ENCODE peak calls at places on chromosomes 2 and 18, in eight cellular contexts. K is astrocyte of the spinal cord, L is GM06990, V is breast epithelium, Z is tibial nerve, X is IMR-90, I is stomach, O is AG09309. D is an unnamed sample.
A peak's percentile ranks its signal among the peaks of the same experiment; 100 is the strongest.

GRCh38 chr2:225009768-225010167 is 32.5 kb downstream of the DOCK10 start:
- DNase-seq in K (no peak), L (no peak), V (no peak), Z (no peak), X (peak; percentile 42), I (no peak), O (no peak), D (no peak)

GRCh38 chr18:35139517-35139916 is 98.3 kb downstream of the MAPRE2 start:
- DNase-seq in K (no peak), L (no peak), V (no peak), Z (no peak), X (no peak), I (no peak), O (no peak), D (no peak)

GRCh38 chr2:73268831-73269685 is 15.2 kb downstream of the FBXO41 start:
- DNase-seq in K (no peak), L (peak; percentile 77), V (no peak), Z (no peak), X (peak; percentile 11), I (peak; percentile 69), O (no peak), D (peak; percentile 84)

GRCh38 chr2:11569636-11570035 is 35.8 kb downstream of the GREB1 start:
- DNase-seq in K (no peak), L (no peak), V (no peak), Z (no peak), X (no peak), I (no peak), O (no peak), D (no peak)

GRCh38 chr2:234570476-234570875 is 73.6 kb upstream of the ARL4C start:
- DNase-seq in K (no peak), L (no peak), V (no peak), Z (no peak), X (no peak), I (no peak), O (no peak), D (no peak)

GRCh38 chr2:88627856-88628568 is 748 bp upstream of the EIF2AK3 start:
- DNase-seq in K (peak; percentile 92), L (peak; percentile 85), V (peak; percentile 94), Z (peak; percentile 94), X (peak; percentile 97), I (peak; percentile 89), O (peak; percentile 92), D (peak; percentile 95)

GRCh38 chr2:95320986-95321767 is 24.0 kb downstream of the KCNIP3 start:
- DNase-seq in K (no peak), L (no peak), V (no peak), Z (no peak), X (no peak), I (no peak), O (peak; percentile 44), D (peak; percentile 10)

GRCh38 chr2:16622399-16622968 is 43.1 kb downstream of the CYRIA start:
- DNase-seq in K (peak; percentile 40), L (no peak), V (no peak), Z (no peak), X (peak; percentile 20), I (no peak), O (no peak), D (no peak)

GRCh38 chr2:175431054-175431780 is 249.7 kb upstream of the ATP5MC3 start:
- DNase-seq in K (no peak), L (no peak), V (no peak), Z (no peak), X (no peak), I (no peak), O (no peak), D (no peak)

GRCh38 chr2:1884933-1885580 is 140.7 kb upstream of the PXDN start:
- DNase-seq in K (peak; percentile 95), L (no peak), V (no peak), Z (peak; percentile 64), X (peak; percentile 19), I (no peak), O (no peak), D (no peak)

GRCh38 chr18:62157843-62158242 is 29.0 kb downstream of the PIGN start:
- DNase-seq in K (no peak), L (no peak), V (no peak), Z (no peak), X (no peak), I (no peak), O (no peak), D (no peak)

GRCh38 chr2:85754313-85755095 is 713 bp downstream of the ATOH8 start:
- DNase-seq in K (peak; percentile 64), L (peak; percentile 41), V (no peak), Z (no peak), X (peak; percentile 39), I (peak; percentile 46), O (no peak), D (peak; percentile 51)
- TF ChIP-seq CTCF in K (peak; percentile 21), L (peak; percentile 6), V (no peak), Z (no peak), X (no peak), I (no peak), O (peak; percentile 10), D (no peak)

GRCh38 chr2:187593098-187593497 is 38.9 kb upstream of the TFPI start:
- DNase-seq in K (no peak), L (no peak), V (no peak), Z (no peak), X (no peak), I (no peak), O (no peak), D (no peak)

GRCh38 chr2:187590175-187590574 is 35.9 kb upstream of the TFPI start:
- DNase-seq in K (no peak), L (no peak), V (no peak), Z (no peak), X (no peak), I (no peak), O (no peak), D (no peak)

GRCh38 chr2:187593697-187594096 is 39.5 kb upstream of the TFPI start:
- DNase-seq in K (peak; percentile 43), L (no peak), V (no peak), Z (no peak), X (peak; percentile 64), I (no peak), O (no peak), D (no peak)

GRCh38 chr2:187594801-187595200 is 40.6 kb upstream of the TFPI start:
- DNase-seq in K (peak; percentile 35), L (no peak), V (no peak), Z (no peak), X (peak; percentile 44), I (no peak), O (no peak), D (no peak)
- TF ChIP-seq CTCF in K (no peak), L (no peak), V (no peak), Z (no peak), X (peak; percentile 49), I (no peak), O (no peak), D (no peak)

GRCh38 chr2:190634381-190634780 is 14.5 kb upstream of the NAB1 start:
- DNase-seq in K (no peak), L (no peak), V (no peak), Z (no peak), X (peak; percentile 43), I (no peak), O (peak; percentile 79), D (no peak)

GRCh38 chr2:190637903-190638618 is 10.8 kb upstream of the NAB1 start:
- DNase-seq in K (no peak), L (no peak), V (peak; percentile 34), Z (no peak), X (no peak), I (peak; percentile 38), O (no peak), D (no peak)

GRCh38 chr2:190636362-190636761 is 12.5 kb upstream of the NAB1 start:
- DNase-seq in K (peak; percentile 59), L (no peak), V (no peak), Z (no peak), X (peak; percentile 75), I (no peak), O (no peak), D (no peak)

GRCh38 chr2:190637331-190637734 is 11.6 kb upstream of the NAB1 start:
- DNase-seq in K (peak; percentile 37), L (no peak), V (no peak), Z (no peak), X (peak; percentile 66), I (no peak), O (peak; percentile 71), D (no peak)

DNA sequence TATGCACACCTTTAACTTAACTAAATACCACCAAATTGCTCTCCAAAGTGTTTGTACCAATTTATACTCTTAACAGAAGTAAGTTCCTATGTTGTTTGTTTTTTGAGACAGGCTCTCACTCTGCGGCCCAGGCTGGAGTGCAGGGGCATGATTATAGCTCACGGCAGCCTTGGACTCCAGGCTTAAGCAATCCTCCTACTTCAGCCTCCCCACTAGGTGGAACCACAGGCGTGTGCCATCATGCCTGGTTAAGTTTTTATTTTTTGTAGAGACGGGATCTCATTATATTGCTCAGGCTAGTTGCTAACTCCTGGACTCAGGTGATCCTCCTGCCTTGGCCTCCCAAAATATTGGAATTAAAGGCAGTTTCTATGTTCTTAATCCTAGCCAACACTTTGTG is 13.1 kb upstream of the NAB1 start:
- DNase-seq in K (no peak), L (no peak), V (no peak), Z (no peak), X (no peak), I (no peak), O (no peak), D (no peak)
- TF ChIP-seq CTCF in K (peak; percentile 13), L (peak; percentile 47), V (no peak), Z (no peak), X (no peak), I (no peak), O (peak; percentile 3), D (no peak)

GRCh38 chr2:136291871-136292270 is 173.9 kb upstream of the CXCR4 start:
- DNase-seq in K (no peak), L (no peak), V (no peak), Z (no peak), X (no peak), I (no peak), O (no peak), D (no peak)
- TF ChIP-seq CTCF in K (no peak), L (no peak), V (no peak), Z (no peak), X (no peak), I (no peak), O (no peak), D (no peak)